ENCODE peak calls at places on chromosomes 4 and X, in six cellular contexts. Y is neuronal stem cell, I is IMR-90, J is trophoblast cell, R is mesenchymal stem cell, B is H1. W is an unnamed sample.

GRCh38 chrX:111411591-111412371 is at the start of gene DCX:
- DNase-seq in B (no peak), I (no peak), Y (no peak), J (no peak), R (no peak), W (peak)

GRCh38 chrX:98296129-98296528 is 1412.4 kb downstream of the RPA4 start:
- DNase-seq in R (no peak), I (no peak), B (no peak), J (no peak), Y (no peak), W (no peak)

GRCh38 chr4:105878668-105879067 is 16.6 kb upstream of the NPNT start:
- DNase-seq in J (no peak), Y (no peak), B (no peak), R (no peak), I (no peak), W (no peak)

GRCh38 chr4:13920901-13921300 is 293.4 kb upstream of the BOD1L1 start:
- DNase-seq in B (peak), I (peak), R (peak), J (peak), Y (no peak), W (peak)

GRCh38 chr4:64305565-64306254 is 103.5 kb downstream of the TECRL start:
- DNase-seq in Y (no peak), R (no peak), I (no peak), J (no peak), B (no peak), W (no peak)

GRCh38 chr4:52718123-52718522 is 33.1 kb downstream of the ERVMER34-1 start:
- DNase-seq in B (no peak), Y (no peak), I (peak), J (peak), R (peak), W (no peak)

GRCh38 chr4:151175204-151175603 is 75.8 kb downstream of the RPS3A start:
- DNase-seq in I (no peak), Y (no peak), B (no peak), J (no peak), R (no peak), W (no peak)

GRCh38 chr4:53346920-53347852 is 18.7 kb downstream of the SCFD2 start:
- DNase-seq in I (peak), J (no peak), R (no peak), Y (no peak), B (no peak), W (no peak)

GRCh38 chr4:56653461-56654237 is 27.4 kb downstream of the HOPX start:
- DNase-seq in R (no peak), J (no peak), Y (no peak), I (no peak), B (no peak), W (no peak)

GRCh38 chrX:43809463-43809862 is 72.8 kb downstream of the MAOB start:
- DNase-seq in I (peak), B (no peak), Y (no peak), J (peak), R (no peak), W (no peak)

GRCh38 chrX:46488712-46489111 is 56.5 kb downstream of the ZNF674 start:
- DNase-seq in Y (no peak), B (no peak), R (no peak), I (no peak), J (no peak), W (peak)

GRCh38 chrX:48575642-48576041 is 1.4 kb downstream of the RBM3 start:
- DNase-seq in I (no peak), J (no peak), B (no peak), Y (no peak), R (no peak), W (no peak)

GRCh38 chrX:48576108-48576507 is 1.8 kb downstream of the RBM3 start:
- DNase-seq in Y (no peak), J (no peak), I (no peak), R (no peak), B (no peak), W (no peak)

GRCh38 chrX:48573690-48574269 is 504 bp upstream of the RBM3 start:
- DNase-seq in R (no peak), B (no peak), I (no peak), J (peak), Y (peak), W (no peak)

GRCh38 chrX:48578661-48579128 is 4.4 kb downstream of the RBM3 start:
- DNase-seq in J (peak), I (no peak), R (no peak), Y (no peak), B (no peak), W (no peak)

DNA sequence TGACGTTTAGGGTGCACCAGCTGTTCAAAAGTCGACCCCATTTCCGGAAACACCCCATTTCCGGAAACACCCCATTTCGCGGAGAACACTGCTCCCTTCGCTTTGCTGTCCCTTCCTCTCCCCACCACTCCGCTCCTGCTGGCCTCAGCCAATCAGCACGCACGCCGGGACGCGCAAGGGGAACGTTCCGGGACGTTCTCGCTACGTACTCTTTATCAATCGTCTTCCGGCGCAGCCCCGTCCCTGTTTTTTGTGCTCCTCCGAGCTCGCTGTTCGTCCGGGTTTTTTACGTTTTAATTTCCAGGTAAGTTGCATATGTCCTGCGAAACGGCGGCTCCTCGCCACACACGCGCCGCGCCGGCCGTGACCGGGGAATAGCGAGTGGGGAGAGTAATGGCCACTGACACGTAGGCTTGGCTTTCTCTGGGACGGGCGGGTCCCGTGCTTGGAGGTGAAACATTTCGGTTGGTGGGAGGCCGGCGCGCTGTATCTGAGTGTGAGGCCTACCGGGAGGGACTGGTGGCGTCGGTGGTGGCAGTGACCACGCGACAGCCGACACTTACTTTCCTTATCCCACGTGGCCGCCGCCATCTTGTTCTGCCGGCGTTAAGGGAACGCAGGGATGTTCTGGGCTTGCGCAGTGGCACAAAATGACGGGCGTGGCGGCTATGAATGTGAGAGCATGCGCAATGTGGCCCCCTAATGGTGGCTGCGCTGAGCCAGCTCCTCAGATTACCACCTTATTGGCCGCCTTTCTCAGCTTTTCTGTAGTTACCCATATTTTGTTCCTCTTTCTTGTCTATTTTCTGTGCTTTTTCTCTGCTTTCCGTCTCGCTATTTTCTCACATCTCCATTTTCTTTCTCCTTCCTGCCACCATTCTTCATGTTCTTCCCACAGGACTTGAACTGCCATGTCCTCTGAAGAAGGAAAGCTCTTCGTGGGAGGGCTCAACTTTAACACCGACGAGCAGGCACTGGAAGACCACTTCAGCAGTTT is at the start of gene RBM3:
- DNase-seq in B (peak), R (peak), Y (peak), J (peak), I (peak), W (peak)
- H2AK5ac ChIP-seq in B (peak), R (peak), Y (no peak), J (peak), I (peak), W (no peak)

GRCh38 chr4:37219251-37219650 is 25.3 kb upstream of the NWD2 start:
- DNase-seq in I (no peak), Y (no peak), J (no peak), R (no peak), B (no peak), W (no peak)

GRCh38 chr4:37223732-37224131 is 20.8 kb upstream of the NWD2 start:
- DNase-seq in Y (no peak), B (no peak), R (no peak), J (no peak), I (no peak), W (no peak)

GRCh38 chr4:37225778-37226177 is 18.8 kb upstream of the NWD2 start:
- DNase-seq in B (no peak), R (no peak), I (no peak), J (no peak), Y (no peak), W (no peak)

GRCh38 chr4:37224832-37225231 is 19.7 kb upstream of the NWD2 start:
- DNase-seq in J (no peak), R (no peak), B (no peak), I (no peak), Y (no peak), W (no peak)
- H3K14ac ChIP-seq in J (no peak), R (no peak), B (no peak), I (no peak), Y (no peak), W (no peak)

GRCh38 chr4:92520563-92520962 is 216.8 kb downstream of the GRID2 start:
- DNase-seq in R (no peak), J (no peak), B (peak), I (no peak), Y (peak), W (peak)

GRCh38 chr4:92519727-92520126 is 216.0 kb downstream of the GRID2 start:
- DNase-seq in I (no peak), B (no peak), J (no peak), Y (no peak), R (no peak), W (peak)

GRCh38 chr4:92522371-92522770 is 218.6 kb downstream of the GRID2 start:
- DNase-seq in J (no peak), I (no peak), R (peak), Y (no peak), B (no peak), W (no peak)

GRCh38 chr4:92516450-92516849 is 212.7 kb downstream of the GRID2 start:
- DNase-seq in I (no peak), B (no peak), J (no peak), R (no peak), Y (no peak), W (no peak)

GRCh38 chr4:92521941-92522340 is 218.2 kb downstream of the GRID2 start:
- DNase-seq in B (no peak), I (no peak), Y (no peak), R (no peak), J (no peak), W (no peak)
- H2AK5ac ChIP-seq in B (no peak), I (no peak), Y (no peak), R (no peak), J (no peak), W (no peak)

GRCh38 chrX:104618106-104618895 is 52.3 kb downstream of the IL1RAPL2 start:
- DNase-seq in J (peak), B (no peak), R (no peak), Y (no peak), I (no peak), W (no peak)

DNA sequence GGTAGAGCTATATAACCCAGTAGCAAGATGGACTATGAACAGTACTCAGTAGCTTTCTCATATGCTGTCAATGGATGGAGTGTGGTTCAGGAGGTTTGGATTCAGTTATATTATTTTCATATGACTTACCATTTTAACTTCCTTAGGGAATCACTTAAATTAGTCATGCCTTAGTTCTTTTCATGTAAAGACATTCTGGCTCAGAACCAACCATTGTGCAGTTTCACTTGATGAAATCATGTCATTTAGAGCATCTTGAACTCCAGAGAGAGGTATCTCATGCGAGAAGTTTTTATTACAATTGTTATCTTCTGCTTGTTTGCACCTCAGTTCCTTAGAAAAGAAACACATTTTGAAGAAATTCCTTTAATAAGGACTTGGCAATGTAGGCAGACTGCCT is 55.8 kb downstream of the IL1RAPL2 start:
- DNase-seq in R (no peak), Y (no peak), J (no peak), B (no peak), I (no peak), W (no peak)
- H3K14ac ChIP-seq in R (no peak), Y (no peak), J (no peak), B (no peak), I (no peak), W (no peak)

GRCh38 chr4:87910795-87911194 is 64.7 kb upstream of the SPP1 start:
- DNase-seq in I (no peak), B (no peak), J (no peak), R (no peak), Y (no peak), W (no peak)
- H2AK5ac ChIP-seq in I (no peak), B (no peak), J (no peak), R (no peak), Y (no peak), W (peak)

GRCh38 chr4:123995939-123996338 is 599.3 kb downstream of the SPRY1 start:
- DNase-seq in Y (no peak), I (peak), B (no peak), R (peak), J (peak), W (no peak)

GRCh38 chr4:123994917-123995316 is 598.3 kb downstream of the SPRY1 start:
- DNase-seq in J (no peak), R (no peak), I (no peak), Y (no peak), B (no peak), W (no peak)

GRCh38 chr4:123997736-123998449 is 601.3 kb downstream of the SPRY1 start:
- DNase-seq in B (no peak), R (no peak), I (no peak), J (no peak), Y (no peak), W (no peak)

GRCh38 chr4:124000233-124000632 is 603.6 kb downstream of the SPRY1 start:
- DNase-seq in Y (no peak), B (no peak), R (no peak), I (no peak), J (no peak), W (no peak)

GRCh38 chr4:123997116-123997515 is 600.5 kb downstream of the SPRY1 start:
- DNase-seq in R (no peak), Y (peak), B (no peak), I (no peak), J (no peak), W (no peak)
- H3K14ac ChIP-seq in R (no peak), Y (no peak), B (no peak), I (peak), J (no peak), W (no peak)

GRCh38 chr4:3772632-3773031 is 6.4 kb downstream of the ADRA2C start:
- DNase-seq in J (no peak), I (no peak), B (no peak), Y (no peak), R (no peak), W (no peak)

GRCh38 chr4:3773552-3774001 is 7.4 kb downstream of the ADRA2C start:
- DNase-seq in Y (no peak), B (no peak), R (no peak), I (no peak), J (no peak), W (no peak)

GRCh38 chr4:3770323-3771166 is 4.4 kb downstream of the ADRA2C start:
- DNase-seq in B (no peak), R (no peak), J (no peak), I (no peak), Y (no peak), W (no peak)

GRCh38 chr4:3771167-3771809 is 5.1 kb downstream of the ADRA2C start:
- DNase-seq in R (no peak), J (no peak), I (no peak), B (no peak), Y (no peak), W (no peak)

DNA sequence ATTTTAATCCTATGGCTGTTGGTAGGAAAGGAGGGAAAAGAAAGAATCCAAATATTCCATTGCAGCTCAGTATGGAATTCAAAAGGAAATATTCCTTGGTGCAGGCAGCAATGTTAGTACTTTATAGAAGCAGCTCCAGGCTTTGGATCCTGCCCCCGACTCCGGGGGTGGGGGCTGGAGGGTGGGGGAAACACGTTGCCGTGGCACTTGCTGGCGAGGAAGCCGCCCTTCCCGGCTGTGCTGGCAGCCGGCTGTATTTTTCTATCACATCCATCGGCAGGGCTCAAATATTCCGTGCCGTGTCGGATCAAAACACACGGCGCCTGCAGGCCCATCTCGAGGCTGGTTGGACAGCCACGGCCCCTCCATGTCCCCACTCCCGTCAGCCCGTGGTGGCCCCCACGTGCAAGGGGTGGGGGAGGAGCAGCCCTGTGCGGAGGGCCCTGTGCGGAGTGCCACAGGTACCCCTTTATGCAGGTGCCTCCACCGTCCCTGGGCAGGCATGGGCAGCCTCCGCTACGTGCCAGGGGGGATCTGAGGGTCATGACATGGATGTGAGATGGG is 5.8 kb downstream of the ADRA2C start:
- DNase-seq in J (no peak), R (no peak), B (no peak), Y (no peak), I (no peak), W (no peak)
- H2AK5ac ChIP-seq in J (no peak), R (no peak), B (no peak), Y (peak), I (no peak), W (no peak)

GRCh38 chr4:145298885-145299284 is 118.5 kb upstream of the OTUD4 start:
- DNase-seq in R (no peak), J (no peak), Y (no peak), B (no peak), I (no peak), W (no peak)
- H3K14ac ChIP-seq in R (no peak), J (no peak), Y (no peak), B (no peak), I (no peak), W (no peak)

GRCh38 chr4:7943211-7943610 is 3.5 kb upstream of the AFAP1 start:
- DNase-seq in J (peak), R (no peak), Y (no peak), I (no peak), B (no peak), W (no peak)

GRCh38 chr4:7941111-7942018 is 1.7 kb upstream of the AFAP1 start:
- DNase-seq in I (no peak), J (peak), R (peak), B (no peak), Y (no peak), W (peak)

GRCh38 chr4:7939377-7940108 is at the start of gene AFAP1:
- DNase-seq in R (peak), J (peak), Y (peak), B (no peak), I (peak), W (peak)

GRCh38 chr4:7944568-7945220 is 5.0 kb upstream of the AFAP1 start:
- DNase-seq in Y (no peak), B (no peak), R (no peak), J (peak), I (peak), W (no peak)

GRCh38 chr4:7942019-7942556 is 2.4 kb upstream of the AFAP1 start:
- DNase-seq in Y (no peak), I (no peak), R (no peak), J (no peak), B (no peak), W (no peak)
- H2AK5ac ChIP-seq in Y (peak), I (peak), R (peak), J (peak), B (no peak), W (no peak)